ENCODE peak calls at places on chromosomes 1 and 21, in five cellular contexts. S is HTR-8/SVneo; J is activated gamma-delta T cell treated with anti-CD3 and anti-CD28 coated beads, Interleukin-2, amount 50 U/mL, for 16 hours; R is stimulated activated CD8-positive, alpha-beta memory T cell treated with anti-CD3 and anti-CD28 coated beads, Interleukin-4, amount 100 ng/mL, for 1 hour; U is GM23338. W is an unnamed sample.

GRCh38 chr1:2070800-2071530 is 20.8 kb downstream of the PRKCZ start:
- DNase-seq in S (no peak), J (no peak), R (no peak), U (no peak), W (no peak)

GRCh38 chr1:1106510-1107221 is 9.2 kb downstream of the C1orf159 start:
- DNase-seq in S (no peak), J (no peak), R (no peak), U (no peak), W (no peak)

GRCh38 chr1:83889707-83890106 is 109.2 kb downstream of the TTLL7 start:
- DNase-seq in S (no peak), J (no peak), R (no peak), U (no peak), W (no peak)

GRCh38 chr1:214341918-214342317 is 61.0 kb downstream of the SMYD2 start:
- DNase-seq in S (no peak), J (no peak), R (no peak), U (no peak), W (no peak)

GRCh38 chr1:161487483-161487827 is 17.8 kb upstream of the FCGR2A start:
- DNase-seq in S (no peak), J (no peak), R (no peak), U (no peak), W (no peak)

GRCh38 chr1:14780271-14780670 is 181.8 kb downstream of the KAZN start:
- DNase-seq in S (no peak), J (no peak), R (no peak), U (no peak), W (no peak)

GRCh38 chr1:36987276-36987675 is 47.0 kb downstream of the GRIK3 start:
- DNase-seq in S (no peak), J (no peak), R (no peak), U (no peak), W (no peak)

GRCh38 chr21:42375141-42375905 is 9.0 kb upstream of the TFF1 start:
- DNase-seq in S (no peak), J (no peak), R (no peak), U (peak), W (no peak)

GRCh38 chr1:160978510-160978927 is 23.9 kb upstream of the ITLN2 start:
- DNase-seq in S (no peak), J (no peak), R (no peak), U (no peak), W (no peak)

GRCh38 chr1:86778510-86779218 is 74.3 kb downstream of the SH3GLB1 start:
- DNase-seq in S (no peak), J (no peak), R (no peak), U (no peak), W (no peak)

GRCh38 chr1:172815740-172816139 is 156.8 kb downstream of the FASLG start:
- DNase-seq in S (no peak), J (no peak), R (no peak), U (no peak), W (no peak)

GRCh38 chr1:163528710-163529348 is 207.1 kb downstream of the NUF2 start:
- DNase-seq in S (peak), J (no peak), R (no peak), U (peak), W (no peak)

GRCh38 chr1:217369271-217369981 is 261.5 kb downstream of the GPATCH2 start:
- DNase-seq in S (no peak), J (no peak), R (no peak), U (peak), W (no peak)

GRCh38 chr1:153881764-153882163 is 41.0 kb downstream of the GATAD2B start:
- DNase-seq in S (no peak), J (no peak), R (no peak), U (no peak), W (no peak)

GRCh38 chr21:45094412-45094811 is 20.0 kb downstream of the ADARB1 start:
- DNase-seq in S (no peak), J (no peak), R (no peak), U (no peak), W (no peak)

GRCh38 chr1:170261669-170262068 is 115.9 kb downstream of the NTMT2 start:
- DNase-seq in S (no peak), J (no peak), R (no peak), U (no peak), W (no peak)

GRCh38 chr1:222919478-222919865 is 104.6 kb downstream of the DISP1 start:
- DNase-seq in S (no peak), J (no peak), R (no peak), U (no peak), W (no peak)

GRCh38 chr1:21541835-21542234 is 32.6 kb downstream of the ALPL start:
- DNase-seq in S (peak), J (no peak), R (no peak), U (no peak), W (no peak)

GRCh38 chr1:172398193-172398592 is 22.3 kb upstream of the C1orf105 start:
- DNase-seq in S (no peak), J (no peak), R (no peak), U (no peak), W (no peak)

GRCh38 chr1:169727307-169727706 is 6.6 kb downstream of the SELE start:
- DNase-seq in S (no peak), J (no peak), R (no peak), U (no peak), W (no peak)

GRCh38 chr1:104402178-104402577 is 652.5 kb downstream of the AMY1C start:
- DNase-seq in S (no peak), J (no peak), R (no peak), U (no peak), W (no peak)

GRCh38 chr1:237713886-237714285 is 176.8 kb downstream of the ZP4 start:
- DNase-seq in S (peak), J (no peak), R (no peak), U (no peak), W (no peak)

GRCh38 chr1:116075981-116076380 is 35.2 kb upstream of the MAB21L3 start:
- DNase-seq in S (peak), J (no peak), R (no peak), U (no peak), W (no peak)

GRCh38 chr1:8660455-8660854 is 157.0 kb downstream of the RERE start:
- DNase-seq in S (peak), J (no peak), R (no peak), U (no peak), W (no peak)

GRCh38 chr1:11913291-11913690 is 12.9 kb downstream of the KIAA2013 start:
- DNase-seq in S (no peak), J (no peak), R (no peak), U (peak), W (no peak)

GRCh38 chr1:66931548-66932124 is 6.8 kb downstream of the MIER1 start:
- DNase-seq in S (no peak), J (no peak), R (no peak), U (no peak), W (no peak)

GRCh38 chr1:180117764-180118116 is 36.9 kb upstream of the QSOX1 start:
- DNase-seq in S (peak), J (no peak), R (no peak), U (no peak), W (no peak)

GRCh38 chr1:11634759-11635158 is 19.5 kb downstream of the FBXO2 start:
- DNase-seq in S (no peak), J (no peak), R (no peak), U (no peak), W (no peak)

GRCh38 chr1:244062136-244062535 is 11.1 kb downstream of the ZBTB18 start:
- DNase-seq in S (no peak), J (no peak), R (no peak), U (no peak), W (no peak)

GRCh38 chr1:50793521-50793920 is 166.5 kb downstream of the FAF1 start:
- DNase-seq in S (no peak), J (no peak), R (no peak), U (no peak), W (no peak)

GRCh38 chr1:218775476-218776170 is 398.1 kb upstream of the LYPLAL1 start:
- DNase-seq in S (no peak), J (no peak), R (no peak), U (no peak), W (no peak)

GRCh38 chr21:43762303-43763128 is 13.6 kb downstream of the CSTB start:
- DNase-seq in S (no peak), J (no peak), R (no peak), U (no peak), W (no peak)

GRCh38 chr1:8681911-8682310 is 135.5 kb downstream of the RERE start:
- DNase-seq in S (no peak), J (no peak), R (no peak), U (no peak), W (no peak)

GRCh38 chr1:167489581-167490340 is 28.6 kb downstream of the CD247 start:
- DNase-seq in S (no peak), J (peak), R (no peak), U (peak), W (no peak)

W was measured in GM18507.